ENCODE peak calls at places on chromosome 5, in four cellular contexts. Z is posterior cingulate gyrus, S is SK-N-DZ, O is heart left ventricle. G is an unnamed sample.

GRCh38 chr5:56270568-56271392 is 37.6 kb upstream of the ANKRD55 start:
- DNase-seq in Z (peak; percentile 82), S (peak; percentile 64), O (peak; percentile 87), G (no peak)

GRCh38 chr5:154505567-154505966 is 27.5 kb upstream of the HAND1 start:
- DNase-seq in Z (no peak), S (peak; percentile 99), O (no peak), G (no peak)

GRCh38 chr5:39074009-39074886 is at the start of gene RICTOR:
- DNase-seq in Z (peak; percentile 86), S (peak; percentile 86), O (peak; percentile 96), G (peak; percentile 52)

GRCh38 chr5:143248822-143249579 is 154.5 kb downstream of the NR3C1 start:
- DNase-seq in Z (no peak), S (no peak), O (no peak), G (no peak)

GRCh38 chr5:172901012-172901780 is 58.0 kb upstream of the RPL26L1 start:
- DNase-seq in Z (no peak), S (no peak), O (peak; percentile 74), G (no peak)

GRCh38 chr5:176388003-176388340 is 426 bp downstream of the NOP16 start:
- DNase-seq in Z (no peak), S (peak; percentile 50), O (no peak), G (no peak)

GRCh38 chr5:94900006-94900505 is 281.6 kb downstream of the SLF1 start:
- DNase-seq in Z (no peak), S (no peak), O (no peak), G (no peak)

GRCh38 chr5:59863777-59864176 is 29.7 kb downstream of the PDE4D start:
- DNase-seq in Z (no peak), S (no peak), O (no peak), G (no peak)

GRCh38 chr5:153756540-153756939 is 266.1 kb downstream of the GRIA1 start:
- DNase-seq in Z (no peak), S (no peak), O (no peak), G (no peak)